ENCODE peak calls at places on chromosomes 13 and 19, in eight cellular contexts. U is AG10803, N is cardiac fibroblast, K is fibroblast of mammary gland, D is testis, P is thoracic aorta, E is GM23248, G is sigmoid colon. Y is an unnamed sample.
A peak's percentile ranks its signal among the peaks of the same experiment; 100 is the strongest.

GRCh38 chr13:21557995-21558394 is 46.0 kb downstream of the MICU2 start:
- DNase-seq in K (peak; percentile 34), E (peak; percentile 53), D (no peak), G (no peak), N (peak; percentile 29), U (peak; percentile 30), P (no peak), Y (peak; percentile 26)

GRCh38 chr19:11073568-11073967 is 15.7 kb upstream of the LDLR start:
- DNase-seq in E (no peak), P (no peak), D (no peak), K (no peak), U (no peak), G (no peak), N (no peak), Y (no peak)

GRCh38 chr13:18948664-18949488 is 232.7 kb downstream of the TUBA3C start:
- DNase-seq in P (no peak), D (no peak), E (no peak), N (no peak), U (no peak), G (no peak), K (no peak), Y (peak; percentile 16)

GRCh38 chr13:52599037-52599852 is 43.0 kb upstream of the HNRNPA1L2 start:
- DNase-seq in N (peak; percentile 83), D (peak; percentile 38), K (peak; percentile 79), U (peak; percentile 18), E (peak; percentile 81), P (no peak), G (no peak), Y (peak; percentile 13)

GRCh38 chr19:16542894-16543498 is 759 bp upstream of the CHERP start:
- DNase-seq in N (peak; percentile 29), G (no peak), P (no peak), E (peak; percentile 54), U (peak; percentile 6), K (peak; percentile 12), D (no peak), Y (no peak)

GRCh38 chr19:2782357-2782935 is 627 bp downstream of the SGTA start:
- DNase-seq in U (no peak), N (peak; percentile 15), P (no peak), G (no peak), D (no peak), K (no peak), E (peak; percentile 45), Y (peak; percentile 53)

GRCh38 chr19:46862974-46863632 is 2.3 kb downstream of the ARHGAP35 start:
- DNase-seq in K (no peak), N (no peak), E (peak; percentile 22), G (peak; percentile 40), D (peak; percentile 14), U (no peak), P (no peak), Y (peak; percentile 28)

GRCh38 chr19:46133777-46134231 is 9.3 kb upstream of the IGFL3 start:
- DNase-seq in E (no peak), D (no peak), G (no peak), N (no peak), P (no peak), U (no peak), K (no peak), Y (no peak)

DNA sequence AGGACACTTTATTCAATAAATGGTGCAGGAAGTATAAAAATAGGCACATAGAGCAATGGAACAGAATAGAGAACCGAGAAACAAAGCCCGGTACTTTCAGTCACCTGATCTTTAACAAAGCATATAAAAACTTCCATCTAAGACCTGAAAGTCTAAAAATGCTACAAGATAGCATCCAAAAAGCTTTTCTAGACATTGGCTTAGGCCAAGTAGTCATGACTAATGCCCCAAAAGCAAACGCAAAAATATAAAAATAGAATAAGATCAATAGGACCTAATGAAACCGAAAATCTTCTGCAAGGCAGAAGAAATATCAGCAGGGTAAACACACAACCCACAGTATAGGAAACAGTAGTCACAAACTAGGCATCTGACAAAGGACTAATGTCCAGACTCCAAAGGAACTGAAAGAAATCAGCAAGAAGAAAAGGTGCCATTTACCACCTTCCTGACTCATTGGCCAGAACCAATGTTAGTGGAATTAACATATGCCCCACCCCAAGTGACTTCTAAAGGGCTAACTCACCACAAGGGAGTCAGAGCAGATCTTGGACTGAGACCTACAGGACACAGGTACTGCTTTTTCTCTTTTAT is 40.8 kb upstream of the CEACAM21 start:
- DNase-seq in G (no peak), D (no peak), P (no peak), U (no peak), K (no peak), N (no peak), E (no peak), Y (no peak)
- H3K4me3 ChIP-seq in G (no peak overlapping the region), D (no peak overlapping the region), P (peak overlapping the region; percentile 13), U (no peak overlapping the region), K (no peak overlapping the region), N (no peak overlapping the region), E (no peak overlapping the region), Y (no peak overlapping the region)

GRCh38 chr19:6524326-6524725 is 6.5 kb upstream of the TNFSF9 start:
- DNase-seq in G (no peak), K (no peak), P (no peak), D (no peak), E (no peak), U (no peak), N (no peak), Y (no peak)

GRCh38 chr19:6522712-6523111 is 8.1 kb upstream of the TNFSF9 start:
- DNase-seq in K (no peak), P (no peak), E (no peak), N (no peak), D (no peak), G (no peak), U (no peak), Y (no peak)

GRCh38 chr19:6519289-6519688 is 11.5 kb upstream of the TNFSF9 start:
- DNase-seq in P (no peak), D (no peak), N (peak; percentile 90), K (peak; percentile 90), G (no peak), E (peak; percentile 92), U (peak; percentile 80), Y (no peak)

GRCh38 chr19:6516659-6517291 is 14.1 kb upstream of the TNFSF9 start:
- DNase-seq in G (peak; percentile 92), U (peak; percentile 78), E (peak; percentile 94), P (peak; percentile 38), N (peak; percentile 84), D (peak; percentile 91), K (peak; percentile 72), Y (peak; percentile 97)

DNA sequence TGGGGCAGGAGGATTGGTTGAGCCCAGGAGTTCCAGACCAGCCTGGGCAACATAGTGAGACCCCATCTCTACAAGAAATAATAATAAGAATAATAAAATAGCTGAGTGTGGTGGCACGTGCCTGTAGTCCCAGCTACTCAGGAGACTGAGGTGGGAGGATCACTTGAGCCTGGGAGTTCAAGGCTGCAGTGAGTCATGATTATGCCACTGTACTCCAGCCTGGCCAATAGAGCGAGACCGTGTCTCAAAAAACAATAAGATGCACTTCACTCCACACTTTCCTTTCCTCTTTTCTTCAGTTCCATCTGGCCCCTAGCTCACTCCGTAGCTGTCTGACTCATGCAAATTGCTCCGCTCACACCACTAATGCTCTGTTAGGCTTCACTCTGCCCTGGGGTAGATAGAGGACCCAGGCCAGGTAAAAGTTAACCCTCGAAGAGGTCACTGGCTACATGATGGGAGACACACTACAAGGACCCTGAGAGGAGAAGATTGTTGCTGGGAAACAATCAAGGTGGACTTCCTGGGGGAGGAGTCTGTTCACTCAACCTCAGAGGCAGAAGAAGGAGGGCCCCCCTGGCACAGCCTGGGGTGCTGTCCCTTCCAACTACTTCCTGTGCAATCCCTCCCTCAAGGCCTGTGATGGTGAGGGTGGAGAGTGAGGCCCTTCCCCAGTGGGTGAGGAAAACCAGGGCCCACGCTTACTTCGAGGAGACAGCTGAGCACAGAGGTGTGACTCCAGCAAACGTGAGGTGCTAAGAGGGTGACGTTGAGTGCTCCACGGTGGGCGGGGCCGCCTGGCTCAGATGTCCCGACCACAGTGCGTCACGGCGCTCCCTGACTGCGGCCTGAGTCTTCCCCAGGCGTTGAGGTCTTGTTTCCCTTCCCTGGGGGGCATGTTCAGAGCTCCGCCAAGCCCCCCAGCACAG is 8.8 kb upstream of the TNFSF9 start:
- DNase-seq in D (no peak), U (no peak), N (peak; percentile 53), E (peak; percentile 51), P (no peak), G (no peak), K (peak; percentile 45), Y (no peak)
- H3K4me3 ChIP-seq in D (no peak overlapping the region), U (no peak overlapping the region), N (no peak overlapping the region), E (no peak overlapping the region), P (no peak overlapping the region), G (no peak overlapping the region), K (no peak overlapping the region), Y (no peak overlapping the region)

GRCh38 chr19:49337267-49338022 is 2.2 kb downstream of the CD37 start:
- DNase-seq in P (no peak), D (peak; percentile 0), N (no peak), K (no peak), E (no peak), U (no peak), G (no peak), Y (no peak)

GRCh38 chr19:49338023-49338677 is 2.9 kb downstream of the CD37 start:
- DNase-seq in U (no peak), E (no peak), P (no peak), N (no peak), K (no peak), D (peak; percentile 12), G (no peak), Y (peak; percentile 89)

GRCh38 chr19:49339364-49340068 is 4.3 kb downstream of the CD37 start:
- DNase-seq in D (peak; percentile 81), E (peak; percentile 86), G (peak; percentile 97), P (peak; percentile 57), U (peak; percentile 78), K (peak; percentile 82), N (peak; percentile 78), Y (peak; percentile 99)

GRCh38 chr19:49340069-49340864 is 5.1 kb downstream of the CD37 start:
- DNase-seq in G (peak; percentile 85), E (peak; percentile 39), D (peak; percentile 58), K (no peak), N (peak; percentile 25), U (no peak), P (peak; percentile 36), Y (peak; percentile 89)

GRCh38 chr19:49338691-49339363 is 3.6 kb downstream of the CD37 start:
- DNase-seq in P (peak; percentile 42), K (no peak), E (peak; percentile 55), U (no peak), N (peak; percentile 34), G (peak; percentile 91), D (peak; percentile 80), Y (peak; percentile 99)
- H3K4me3 ChIP-seq in P (peak overlapping the region; percentile 70), K (peak overlapping the region; percentile 6), E (peak overlapping the region; percentile 59), U (peak overlapping the region; percentile 29), N (peak overlapping the region; percentile 28), G (peak overlapping the region; percentile 39), D (peak overlapping the region; percentile 45), Y (peak overlapping the region; percentile 51)

GRCh38 chr19:281156-281853 is 9.9 kb downstream of the PLPP2 start:
- DNase-seq in E (no peak), G (no peak), K (no peak), N (no peak), P (no peak), U (no peak), D (no peak), Y (peak; percentile 46)

GRCh38 chr19:281992-282391 is 9.2 kb downstream of the PLPP2 start:
- DNase-seq in E (no peak), N (no peak), U (no peak), K (no peak), P (no peak), G (no peak), D (no peak), Y (peak; percentile 60)

GRCh38 chr19:279656-280055 is 11.5 kb downstream of the PLPP2 start:
- DNase-seq in D (no peak), U (no peak), P (no peak), G (no peak), N (no peak), K (no peak), E (no peak), Y (peak; percentile 23)

GRCh38 chr19:279231-279630 is 12.0 kb downstream of the PLPP2 start:
- DNase-seq in N (no peak), E (no peak), K (no peak), G (no peak), D (no peak), U (no peak), P (no peak), Y (no peak)

GRCh38 chr19:280541-281007 is 10.6 kb downstream of the PLPP2 start:
- DNase-seq in K (no peak), P (no peak), G (no peak), N (no peak), D (no peak), E (no peak), U (no peak), Y (peak; percentile 63)
- H3K4me3 ChIP-seq in K (no peak overlapping the region), P (no peak overlapping the region), G (no peak overlapping the region), N (no peak overlapping the region), D (no peak overlapping the region), E (no peak overlapping the region), U (no peak overlapping the region), Y (no peak overlapping the region)

Y was measured in H7.